ENCODE peak calls at places on chromosomes 16 and 17, in four cellular contexts. J is left ventricle myocardium inferior, C is body of pancreas, Q is IMR-90. U is an unnamed sample.

GRCh38 chr17:29049541-29050150 is 6.7 kb downstream of the PIPOX start:
- DNase-seq in J (no peak), C (no peak), Q (no peak), U (no peak)

GRCh38 chr16:89401641-89402445 is 88.5 kb downstream of the ANKRD11 start:
- DNase-seq in J (no peak), C (no peak), Q (no peak), U (no peak)

GRCh38 chr17:73841431-73842060 is 197.3 kb upstream of the SDK2 start:
- DNase-seq in J (no peak), C (no peak), Q (no peak), U (no peak)

GRCh38 chr17:44331249-44331760 is 6.7 kb upstream of the SLC25A39 start:
- DNase-seq in J (no peak), C (peak; percentile 80), Q (peak; percentile 58), U (no peak)

GRCh38 chr16:68338326-68339119 is 27.7 kb downstream of the PRMT7 start:
- DNase-seq in J (no peak), C (no peak), Q (no peak), U (no peak)

GRCh38 chr16:86960266-86960665 is 356.9 kb downstream of the C16orf95 start:
- DNase-seq in J (no peak), C (no peak), Q (no peak), U (no peak)

GRCh38 chr16:31265329-31266245 is 5.8 kb downstream of the ITGAM start:
- DNase-seq in J (no peak), C (peak; percentile 42), Q (peak; percentile 60), U (peak; percentile 64)

GRCh38 chr17:63983326-63983725 is 10.6 kb upstream of the SCN4A start:
- DNase-seq in J (peak; percentile 42), C (no peak), Q (no peak), U (no peak)

GRCh38 chr16:50371936-50372595 is 3.3 kb upstream of the BRD7 start:
- DNase-seq in J (no peak), C (peak; percentile 30), Q (no peak), U (no peak)
- TF ChIP-seq CTCF in J (peak; percentile 37), C (no peak), Q (peak; percentile 24), U (no peak)

GRCh38 chr16:75075688-75076268 is 40.8 kb downstream of the LDHD start:
- DNase-seq in J (no peak), C (no peak), Q (no peak), U (no peak)

GRCh38 chr16:75073551-75074414 is 42.8 kb downstream of the LDHD start:
- DNase-seq in J (no peak), C (no peak), Q (no peak), U (no peak)

GRCh38 chr16:75072239-75072947 is 44.2 kb downstream of the LDHD start:
- DNase-seq in J (no peak), C (no peak), Q (no peak), U (no peak)

GRCh38 chr16:75074415-75074793 is 42.2 kb downstream of the LDHD start:
- DNase-seq in J (no peak), C (no peak), Q (no peak), U (no peak)

DNA sequence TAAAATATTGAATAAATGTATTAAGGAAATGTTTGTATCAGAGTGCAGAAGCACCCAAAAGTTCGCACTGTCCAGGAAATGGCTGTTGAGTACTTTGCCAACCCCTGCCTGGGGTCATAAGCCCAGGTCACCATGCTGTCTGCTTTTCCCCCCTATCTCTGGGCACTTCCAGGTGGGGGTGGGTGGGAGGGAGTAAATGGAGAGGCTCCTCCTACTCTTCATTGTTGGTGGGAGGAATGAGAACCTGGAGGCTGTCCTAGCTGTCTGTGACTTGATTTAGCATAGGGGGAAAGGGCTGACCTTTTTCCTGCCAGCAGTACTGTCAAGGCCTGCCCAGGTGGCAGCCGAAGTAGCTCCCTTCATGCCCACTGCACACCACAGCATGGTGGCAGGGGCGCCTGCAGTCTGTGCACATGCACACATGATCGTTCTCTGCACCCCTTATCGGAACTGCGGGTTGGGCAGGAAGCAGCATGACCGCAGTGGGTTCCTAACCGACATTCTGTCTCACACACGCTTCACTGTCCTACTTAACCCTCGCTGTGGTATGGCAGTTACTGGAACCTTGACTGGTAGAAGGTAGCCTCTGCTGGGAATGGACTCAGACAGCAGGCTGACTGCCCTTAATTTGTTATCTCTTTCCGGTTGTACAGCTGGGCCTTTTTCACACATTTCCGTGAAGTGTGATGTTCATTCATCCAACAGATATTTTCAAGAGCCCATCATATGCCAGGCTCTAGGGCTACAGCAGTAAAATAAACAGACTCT is 41.5 kb downstream of the LDHD start:
- DNase-seq in J (no peak), C (peak; percentile 20), Q (no peak), U (no peak)
- H3K4me1 ChIP-seq in J (peaks cover 60% of the 10 kb centered on the region), C (peaks cover 2% of the 10 kb centered on the region), Q (peaks cover 14% of the 10 kb centered on the region), U (peaks cover 8% of the 10 kb centered on the region)

DNA sequence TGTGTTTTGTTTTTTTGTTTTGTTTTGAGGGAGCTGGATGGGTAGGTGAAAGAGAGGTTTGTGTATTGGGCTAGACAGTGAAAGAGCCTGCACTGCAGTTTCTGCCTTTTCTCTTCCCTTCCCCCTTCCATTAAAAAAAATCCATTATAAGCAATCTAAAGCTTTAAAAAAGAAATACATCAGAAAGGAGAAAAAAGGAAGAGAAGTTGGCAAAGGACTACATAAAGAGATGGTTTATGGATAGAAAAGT is 10.7 kb upstream of the EEF2K start:
- DNase-seq in J (no peak), C (no peak), Q (no peak), U (no peak)
- H3K27ac ChIP-seq in J (peak overlapping the region; percentile 86), C (peak overlapping the region; percentile 63), Q (no peak overlapping the region), U (peak overlapping the region; percentile 71)

GRCh38 chr16:85918436-85918835 is 19.5 kb downstream of the IRF8 start:
- DNase-seq in J (no peak), C (no peak), Q (no peak), U (no peak)

GRCh38 chr16:85916141-85916890 is 17.4 kb downstream of the IRF8 start:
- DNase-seq in J (peak; percentile 74), C (peak; percentile 87), Q (no peak), U (peak; percentile 90)

GRCh38 chr16:85915125-85915845 is 16.3 kb downstream of the IRF8 start:
- DNase-seq in J (no peak), C (peak; percentile 74), Q (no peak), U (peak; percentile 60)

GRCh38 chr16:85917959-85918358 is 19.0 kb downstream of the IRF8 start:
- DNase-seq in J (no peak), C (no peak), Q (no peak), U (no peak)

GRCh38 chr16:85917012-85917411 is 18.1 kb downstream of the IRF8 start:
- DNase-seq in J (no peak), C (no peak), Q (no peak), U (no peak)
- TF ChIP-seq CTCF in J (no peak), C (no peak), Q (no peak), U (peak; percentile 18)

DNA sequence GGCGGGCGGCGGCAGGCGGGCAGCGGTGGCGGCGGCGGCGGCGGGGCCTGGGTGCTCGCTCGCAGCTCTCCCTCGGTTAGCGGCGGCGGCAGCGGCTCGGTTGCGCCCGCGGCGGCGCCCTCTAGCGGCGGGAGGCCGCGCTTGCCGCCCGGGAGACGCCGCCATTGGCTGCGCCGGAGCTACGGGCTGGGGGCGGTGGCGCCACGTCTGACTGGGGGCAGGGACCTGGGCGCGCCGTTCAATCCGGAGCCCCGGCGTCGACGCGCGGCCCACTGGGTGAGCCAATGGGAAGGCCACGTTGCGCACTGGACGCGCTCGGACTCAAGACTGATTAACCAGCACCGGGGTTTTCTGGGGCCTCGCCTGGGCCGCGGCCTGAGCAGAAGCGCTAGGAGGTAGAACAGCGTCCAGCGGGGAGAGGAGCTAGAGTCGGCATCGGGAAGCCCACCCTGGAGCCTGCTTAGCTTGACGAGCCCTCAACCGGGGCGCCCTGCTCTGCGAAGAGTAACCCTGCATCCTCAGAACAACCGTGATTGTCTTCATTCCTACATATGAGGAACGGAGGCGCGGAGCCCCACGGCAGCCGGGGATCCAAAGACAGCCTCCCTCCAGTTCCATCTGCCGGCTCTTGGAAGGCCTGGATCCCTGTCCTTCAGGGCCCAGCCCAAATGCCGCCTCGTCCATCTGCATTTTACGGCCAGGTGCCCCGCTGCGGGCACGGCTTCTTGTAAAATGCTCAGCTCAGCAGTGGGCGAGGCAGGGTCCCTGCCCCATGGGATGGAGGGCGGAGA is at the start of gene ZC3H7A:
- DNase-seq in J (peak; percentile 97), C (peak; percentile 98), Q (peak; percentile 97), U (peak; percentile 99)
- H3K4me1 ChIP-seq in J (peaks cover 74% of the 10 kb centered on the region), C (peaks cover 53% of the 10 kb centered on the region), Q (peaks cover 27% of the 10 kb centered on the region), U (peaks cover 60% of the 10 kb centered on the region)

DNA sequence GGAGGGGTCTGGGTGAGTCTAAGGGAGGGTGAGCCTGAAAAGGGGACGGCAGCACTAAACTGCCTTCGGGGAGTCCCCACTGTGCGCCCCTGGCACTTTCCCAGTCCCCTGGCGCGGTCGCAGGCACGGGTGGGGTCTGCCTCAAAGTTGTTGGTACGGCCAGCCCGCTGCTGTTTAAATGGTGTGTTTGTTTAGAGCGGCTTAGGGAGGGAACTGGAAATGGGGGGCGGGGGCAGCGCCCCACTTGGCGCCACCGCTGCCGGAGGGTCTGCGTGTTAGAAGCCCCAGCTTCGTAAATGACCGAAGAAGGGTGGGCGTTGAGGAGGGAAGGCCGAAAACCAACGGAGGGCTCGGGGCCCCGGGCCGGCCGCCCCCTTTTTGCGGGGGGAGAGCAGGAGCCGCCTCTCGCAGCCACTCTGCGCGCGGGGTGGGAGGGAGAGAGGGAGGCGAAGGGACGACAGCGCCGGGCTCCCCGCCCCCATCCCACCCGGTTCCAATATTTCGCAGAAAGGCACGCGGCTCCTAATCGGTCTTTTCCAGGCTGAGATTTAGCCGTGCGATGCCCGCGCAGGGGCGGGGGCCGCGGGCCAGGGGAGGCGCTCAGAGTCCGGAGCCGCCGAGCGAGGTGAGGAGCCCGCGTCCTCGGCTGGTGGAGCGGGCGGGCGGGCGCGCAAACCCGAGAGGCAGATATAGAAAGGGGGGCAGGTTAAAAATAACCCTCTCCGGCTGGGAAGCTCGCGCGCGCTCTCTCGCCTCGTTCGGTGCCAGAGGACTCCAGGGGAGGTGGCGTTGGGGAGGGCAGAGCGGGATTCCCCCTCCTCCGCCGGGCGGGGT is 55.0 kb downstream of the SREBF1 start:
- DNase-seq in J (peak; percentile 85), C (peak; percentile 76), Q (peak; percentile 52), U (peak; percentile 83)
- H3K27ac ChIP-seq in J (peak overlapping the region; percentile 95), C (peak overlapping the region; percentile 83), Q (no peak overlapping the region), U (peak overlapping the region; percentile 55)

DNA sequence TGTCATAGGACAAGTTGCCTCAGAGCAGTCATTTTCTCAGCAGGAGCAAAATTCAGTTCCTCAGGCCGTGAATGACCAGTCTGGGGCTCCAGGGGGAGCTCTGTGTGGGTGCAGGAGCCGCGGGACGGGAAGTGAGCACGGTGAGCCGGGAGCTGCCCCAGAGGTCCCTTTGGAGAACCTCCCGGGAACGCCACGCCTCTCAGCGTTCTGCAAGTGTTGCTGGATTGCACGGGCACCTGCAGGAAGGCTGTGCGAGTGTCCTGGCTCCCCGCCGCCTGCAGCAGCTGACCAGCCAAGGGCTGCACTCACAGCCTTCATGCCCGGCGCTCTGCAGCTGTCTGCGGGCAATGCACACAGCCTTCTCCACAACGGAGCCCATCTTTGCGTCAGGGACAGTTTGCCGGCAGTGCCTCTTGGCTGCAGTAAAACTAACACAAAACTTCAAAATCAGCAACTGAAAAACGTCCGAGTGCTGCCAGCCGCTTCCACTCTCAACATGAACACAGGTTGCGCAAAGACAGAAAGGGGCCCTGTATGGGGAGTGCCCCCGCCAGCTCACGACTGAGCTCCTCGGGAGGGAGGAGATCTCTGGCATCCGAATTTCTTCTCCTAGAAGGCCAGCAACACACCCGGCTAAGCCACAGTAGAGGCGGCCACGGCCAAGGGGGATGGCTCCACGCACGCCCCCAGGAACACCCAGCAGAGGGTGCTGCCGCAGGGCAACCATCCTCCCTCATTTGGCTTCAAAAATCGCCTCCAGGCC is 16.0 kb downstream of the NDUFAF8 start:
- DNase-seq in J (peak; percentile 87), C (peak; percentile 92), Q (peak; percentile 82), U (peak; percentile 97)
- TF ChIP-seq CTCF in J (peak; percentile 74), C (peak; percentile 29), Q (peak; percentile 71), U (peak; percentile 65)

GRCh38 chr17:17784599-17785264 is 52.1 kb downstream of the SREBF1 start:
- DNase-seq in J (no peak), C (peak; percentile 60), Q (no peak), U (no peak)
- H3K4me1 ChIP-seq in J (peaks cover 87% of the 10 kb centered on the region), C (peaks cover 69% of the 10 kb centered on the region), Q (peaks cover 36% of the 10 kb centered on the region), U (peaks cover 38% of the 10 kb centered on the region)